ENCODE peak calls at places on chromosomes 6 and 20, in nine cellular contexts. G is Peyer's patch; I is activated CD8-positive, alpha-beta T cell treated with anti-CD3 and anti-CD28 coated beads for 36 hours; T is left colon; E is B cell; L is NCI-H774; J is germinal center; B is HEK293T; A is foreskin fibroblast. S is an unnamed sample.

GRCh38 chr6:33861722-33862121 is 57.9 kb upstream of the MLN start:
- DNase-seq in T (no peak), I (peak), L (no peak), J (no peak), B (no peak), G (no peak), A (no peak), E (no peak), S (no peak)

GRCh38 chr6:157455731-157456523 is 74.9 kb downstream of the ZDHHC14 start:
- DNase-seq in A (no peak), J (no peak), I (no peak), G (no peak), T (no peak), L (no peak), E (no peak), B (no peak), S (no peak)

GRCh38 chr6:27388293-27389197 is at the start of gene ZNF391:
- DNase-seq in J (peak), I (peak), B (peak), E (peak), L (peak), A (peak), T (peak), G (peak), S (peak)

GRCh38 chr6:89966913-89967312 is 72.6 kb downstream of the GJA10 start:
- DNase-seq in J (no peak), A (no peak), E (no peak), G (no peak), T (no peak), I (no peak), L (no peak), B (no peak), S (no peak)

GRCh38 chr6:150867117-150867516 is 1.6 kb downstream of the MTHFD1L start:
- DNase-seq in T (no peak), A (no peak), I (no peak), J (no peak), B (no peak), G (no peak), L (no peak), E (no peak), S (no peak)

GRCh38 chr6:33001685-33002084 is 7.7 kb downstream of the HLA-DOA start:
- DNase-seq in T (no peak), E (no peak), I (no peak), B (no peak), J (no peak), A (no peak), L (no peak), G (no peak), S (no peak)

GRCh38 chr6:29792123-29793035 is 35.2 kb upstream of the HLA-G start:
- DNase-seq in B (peak), I (peak), T (peak), J (peak), G (peak), L (no peak), E (peak), A (peak), S (no peak)

GRCh38 chr20:32130352-32130751 is 20.8 kb downstream of the TM9SF4 start:
- DNase-seq in A (no peak), J (no peak), B (no peak), L (no peak), I (no peak), E (no peak), G (no peak), T (no peak), S (no peak)

GRCh38 chr6:4466260-4466659 is 309.9 kb upstream of the CDYL start:
- DNase-seq in E (no peak), B (no peak), J (no peak), I (no peak), L (no peak), G (no peak), A (peak), T (peak), S (no peak)

GRCh38 chr6:37559060-37559459 is 59.4 kb upstream of the CCDC167 start:
- DNase-seq in L (no peak), I (no peak), T (no peak), A (no peak), B (no peak), J (no peak), G (no peak), E (no peak), S (no peak)

GRCh38 chr6:33613794-33614166 is 7.3 kb upstream of the ITPR3 start:
- DNase-seq in A (peak), E (no peak), L (no peak), B (no peak), I (no peak), T (no peak), J (no peak), G (no peak), S (no peak)

GRCh38 chr20:32457476-32457986 is 99.4 kb downstream of the ASXL1 start:
- DNase-seq in E (peak), J (peak), B (peak), T (peak), L (peak), G (no peak), A (peak), I (no peak), S (no peak)

GRCh38 chr6:163814494-163815364 is 400.2 kb downstream of the QKI start:
- DNase-seq in E (peak), L (no peak), T (no peak), J (peak), I (no peak), G (peak), A (peak), B (no peak), S (no peak)

GRCh38 chr6:39226606-39227300 is 2.5 kb downstream of the KCNK5 start:
- DNase-seq in L (no peak), I (no peak), G (no peak), B (no peak), E (no peak), T (no peak), J (no peak), A (no peak), S (no peak)

GRCh38 chr20:5078399-5078958 is 41.3 kb downstream of the PCNA start:
- DNase-seq in B (no peak), A (peak), E (peak), T (peak), J (peak), I (peak), L (no peak), G (peak), S (no peak)

GRCh38 chr6:14459315-14459714 is 341.7 kb downstream of the CD83 start:
- DNase-seq in I (no peak), L (no peak), E (no peak), B (no peak), G (no peak), A (no peak), J (no peak), T (no peak), S (no peak)